ENCODE peak calls at places on chromosomes 4 and X, in eight cellular contexts. M is aorta; A is heart left ventricle; J is A549; T is right atrium auricular region; W is CD8-positive, alpha-beta memory T cell; O is uterus; Q is mesenchymal stem cell. N is an unnamed sample. For H3K4me1, the result is how much of the 10 kb centered on the place peaks cover.

GRCh38 chr4:178316211-178316610 is 874.0 kb upstream of the AGA start:
- DNase-seq in T (no peak), A (no peak), W (no peak), O (no peak), Q (no peak), M (no peak), J (no peak), N (no peak)

GRCh38 chr4:174284181-174284886 is 623 bp downstream of the CEP44 start:
- DNase-seq in T (no peak), M (no peak), Q (peak), W (no peak), A (no peak), O (no peak), J (peak), N (peak)

GRCh38 chr4:153523941-153524386 is 57.8 kb downstream of the TMEM131L start:
- DNase-seq in A (no peak), W (no peak), M (no peak), T (no peak), O (no peak), J (no peak), Q (no peak), N (no peak)

GRCh38 chr4:76208005-76208765 is 5.4 kb downstream of the SCARB2 start:
- DNase-seq in J (no peak), A (peak), T (peak), Q (peak), M (peak), W (no peak), O (peak), N (peak)

GRCh38 chrX:119040432-119040831 is 32.4 kb upstream of the CT47C1 start:
- DNase-seq in A (no peak), O (no peak), T (no peak), W (no peak), J (no peak), Q (no peak), M (no peak), N (no peak)

GRCh38 chrX:115539841-115540240 is 21.1 kb upstream of the PLS3 start:
- DNase-seq in O (no peak), M (no peak), Q (no peak), A (no peak), J (no peak), T (no peak), W (no peak), N (no peak)

GRCh38 chrX:39827959-39828358 is 269.8 kb downstream of the BCOR start:
- DNase-seq in T (no peak), O (no peak), Q (no peak), W (no peak), J (no peak), A (peak), M (no peak), N (no peak)

GRCh38 chr4:47590325-47590724 is 105.2 kb downstream of the ATP10D start:
- DNase-seq in O (no peak), J (no peak), W (no peak), M (no peak), Q (no peak), T (no peak), A (no peak), N (no peak)

GRCh38 chrX:52216541-52216940 is 31.9 kb downstream of the MAGED4 start:
- DNase-seq in T (no peak), M (peak), Q (no peak), J (no peak), O (no peak), W (no peak), A (no peak), N (no peak)

GRCh38 chr4:16896871-16897270 is 1.6 kb downstream of the LDB2 start:
- DNase-seq in W (no peak), Q (peak), O (no peak), T (no peak), J (no peak), A (no peak), M (no peak), N (no peak)

GRCh38 chr4:112939901-112940300 is 109.6 kb upstream of the ANK2 start:
- DNase-seq in M (no peak), W (no peak), Q (no peak), A (no peak), T (no peak), O (no peak), J (no peak), N (no peak)

GRCh38 chr4:1109898-1110506 is 3.4 kb downstream of the RNF212 start:
- DNase-seq in A (no peak), J (peak), Q (no peak), M (no peak), O (no peak), T (no peak), W (no peak), N (no peak)

GRCh38 chr4:26302390-26302897 is 18.4 kb upstream of the RBPJ start:
- DNase-seq in J (no peak), O (no peak), Q (no peak), W (no peak), A (no peak), T (no peak), M (no peak), N (no peak)

GRCh38 chr4:78145622-78146021 is 88.5 kb downstream of the FRAS1 start:
- DNase-seq in M (no peak), A (no peak), Q (no peak), J (no peak), W (no peak), T (no peak), O (no peak), N (no peak)

GRCh38 chrX:19782419-19782818 is 105.0 kb downstream of the SH3KBP1 start:
- DNase-seq in T (no peak), A (no peak), W (no peak), M (no peak), Q (no peak), O (no peak), J (no peak), N (no peak)

GRCh38 chrX:103098488-103098887 is 5.5 kb upstream of the NXF3 start:
- DNase-seq in W (no peak), T (no peak), M (no peak), J (no peak), O (no peak), A (no peak), Q (no peak), N (no peak)

GRCh38 chr4:122500852-122501501 is 44.5 kb upstream of the IL2 start:
- DNase-seq in M (no peak), O (no peak), A (no peak), Q (no peak), T (no peak), W (no peak), J (no peak), N (no peak)

GRCh38 chr4:14294611-14295010 is 667.1 kb upstream of the BOD1L1 start:
- DNase-seq in M (no peak), A (no peak), Q (no peak), O (no peak), W (no peak), T (no peak), J (no peak), N (no peak)

GRCh38 chr4:145154573-145154972 is 25.8 kb downstream of the OTUD4 start:
- DNase-seq in O (no peak), A (no peak), W (no peak), Q (peak), M (no peak), T (no peak), J (peak), N (peak)

GRCh38 chr4:124757121-124757520 is 44.6 kb upstream of the ANKRD50 start:
- DNase-seq in O (no peak), M (no peak), T (no peak), J (no peak), Q (no peak), A (no peak), W (no peak), N (no peak)

GRCh38 chr4:101954975-101955678 is 164.6 kb downstream of the BANK1 start:
- DNase-seq in Q (no peak), M (no peak), T (no peak), O (no peak), A (no peak), J (no peak), W (no peak), N (no peak)

GRCh38 chrX:14920196-14920595 is 47.0 kb downstream of the MOSPD2 start:
- DNase-seq in A (no peak), Q (no peak), W (no peak), T (no peak), O (no peak), M (no peak), J (no peak), N (no peak)

GRCh38 chr4:26081795-26082498 is 167.9 kb downstream of the SMIM20 start:
- DNase-seq in Q (peak), A (no peak), W (peak), T (no peak), M (no peak), J (peak), O (no peak), N (peak)

GRCh38 chr4:153679476-153679875 is 4.6 kb upstream of the TLR2 start:
- DNase-seq in T (no peak), M (no peak), J (no peak), W (no peak), A (peak), Q (no peak), O (no peak), N (no peak)

GRCh38 chr4:54231419-54232150 is 2.5 kb downstream of the PDGFRA start:
- DNase-seq in A (peak), O (peak), W (no peak), T (peak), J (no peak), Q (peak), M (peak), N (no peak)

GRCh38 chr4:101475246-101475645 is 127.9 kb upstream of the PPP3CA start:
- DNase-seq in W (no peak), A (no peak), M (no peak), J (no peak), T (no peak), Q (no peak), O (no peak), N (no peak)

GRCh38 chr4:101183658-101184373 is 163.5 kb downstream of the PPP3CA start:
- DNase-seq in A (no peak), J (no peak), Q (no peak), T (no peak), M (no peak), W (no peak), O (no peak), N (no peak)

GRCh38 chr4:74327751-74328150 is 19.5 kb downstream of the EPGN start:
- DNase-seq in W (no peak), A (no peak), O (no peak), T (no peak), J (no peak), Q (no peak), M (no peak), N (no peak)

GRCh38 chrX:10177004-10177396 is 20.2 kb downstream of the CLCN4 start:
- DNase-seq in J (no peak), Q (no peak), M (no peak), W (no peak), O (no peak), A (no peak), T (no peak), N (no peak)
- H3K4me3 ChIP-seq in J (no peak), Q (no peak), M (no peak), W (no peak), O (no peak), A (no peak), T (no peak), N (no peak)

GRCh38 chrX:31376408-31376807 is 304.6 kb upstream of the FTHL17 start:
- DNase-seq in Q (no peak), M (no peak), A (no peak), W (no peak), T (no peak), O (no peak), J (no peak), N (no peak)
- H3K27ac ChIP-seq in Q (no peak), M (no peak), A (no peak), W (no peak), T (no peak), O (no peak), J (no peak), N (no peak)

GRCh38 chrX:47749185-47749967 is 87.3 kb upstream of the ZNF81 start:
- DNase-seq in W (no peak), O (no peak), T (no peak), A (no peak), Q (peak), J (no peak), M (no peak), N (no peak)

GRCh38 chrX:47746446-47746845 is 87.5 kb upstream of the UXT start:
- DNase-seq in O (no peak), Q (no peak), A (no peak), T (no peak), W (no peak), J (no peak), M (no peak), N (peak)

GRCh38 chrX:47743504-47743903 is 84.5 kb upstream of the UXT start:
- DNase-seq in W (no peak), A (no peak), J (no peak), O (no peak), Q (peak), T (no peak), M (no peak), N (no peak)

GRCh38 chrX:47748576-47748975 is 88.1 kb upstream of the ZNF81 start:
- DNase-seq in W (no peak), O (no peak), J (no peak), T (no peak), M (no peak), A (no peak), Q (no peak), N (no peak)

GRCh38 chrX:47745386-47745785 is 86.4 kb upstream of the UXT start:
- DNase-seq in W (no peak), T (no peak), M (no peak), Q (peak), O (no peak), A (no peak), J (no peak), N (no peak)
- H3K4me1 ChIP-seq in W (under half), T (under half), M (under half), Q (under half), O (under half), A (under half), J (under half), N (under half)

GRCh38 chrX:618761-619450 is 11.7 kb upstream of the SHOX start:
- DNase-seq in Q (no peak), A (no peak), W (no peak), O (no peak), T (peak), M (peak), J (no peak), N (peak)
- H3K4me3 ChIP-seq in Q (no peak), A (no peak), W (no peak), O (no peak), T (no peak), M (no peak), J (no peak), N (no peak)

DNA sequence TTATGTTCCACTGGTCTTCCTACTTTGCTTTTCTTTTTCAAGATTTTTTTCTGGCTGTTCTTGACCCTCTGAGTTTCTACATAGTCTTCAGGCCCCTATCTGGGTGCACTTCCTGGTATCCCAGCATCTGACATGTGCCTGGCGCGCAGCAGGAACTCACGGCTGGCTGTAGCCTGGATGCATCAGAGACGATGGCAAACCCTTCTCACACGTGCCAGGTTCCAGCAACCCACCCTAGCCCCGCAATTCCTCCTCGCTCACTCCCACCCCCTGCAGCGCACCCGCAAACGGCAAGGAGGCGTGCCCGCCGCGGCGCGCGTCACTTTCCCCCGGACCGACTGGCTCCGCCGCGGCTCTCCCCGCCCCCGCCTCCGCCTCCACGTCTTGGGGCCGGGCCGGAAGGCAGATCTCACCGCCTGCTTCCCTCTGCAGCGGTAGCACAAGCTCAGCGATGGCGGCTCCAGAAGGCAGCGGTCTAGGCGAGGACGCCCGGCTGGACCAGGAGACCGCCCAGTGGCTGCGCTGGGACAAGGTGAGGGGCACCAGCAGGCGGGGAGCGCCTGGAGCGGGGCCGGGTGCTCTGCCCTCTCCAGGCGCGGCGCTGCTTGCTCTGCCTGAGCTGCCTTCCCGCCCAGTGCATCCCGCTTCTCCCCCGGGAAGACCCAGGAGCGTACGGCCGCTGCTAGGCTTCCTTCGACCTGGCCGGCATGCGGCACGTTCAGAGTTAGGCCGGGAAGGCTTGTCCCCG is at the start of gene PGM2:
- DNase-seq in O (peak), A (peak), Q (peak), M (peak), T (peak), W (peak), J (peak), N (peak)
- H3K27ac ChIP-seq in O (peak), A (peak), Q (peak), M (no peak), T (peak), W (peak), J (peak), N (peak)

GRCh38 chr4:110108960-110109359 is 89.5 kb downstream of the ELOVL6 start:
- DNase-seq in T (no peak), M (no peak), O (no peak), A (no peak), W (no peak), J (no peak), Q (no peak), N (no peak)
- H3K4me1 ChIP-seq in T (under half), M (under half), O (under half), A (under half), W (under half), J (under half), Q (under half), N (under half)